ENCODE peak calls at places on chromosomes 3 and 15, in six cellular contexts. N, X, O, S, V and W are unnamed samples.

GRCh38 chr3:80331768-80332167 is 564.0 kb upstream of the ROBO1 start:
- DNase-seq in N (no peak), X (no peak), O (no peak), S (no peak), V (no peak), W (no peak)

GRCh38 chr3:5011555-5012256 is 32.5 kb downstream of the BHLHE40 start:
- DNase-seq in N (no peak), X (no peak), O (no peak), S (no peak), V (no peak), W (no peak)

GRCh38 chr3:69823710-69824109 is 84.4 kb downstream of the MITF start:
- DNase-seq in N (no peak), X (no peak), O (peak; percentile 53), S (no peak), V (no peak), W (no peak)

GRCh38 chr15:70057931-70058641 is 39.6 kb downstream of the TLE3 start:
- DNase-seq in N (no peak), X (no peak), O (no peak), S (no peak), V (no peak), W (no peak)

GRCh38 chr3:141561426-141562034 is 74.7 kb downstream of the RASA2 start:
- DNase-seq in N (no peak), X (peak; percentile 81), O (peak; percentile 80), S (peak; percentile 24), V (peak; percentile 11), W (no peak)

GRCh38 chr15:90553248-90553745 is 23.6 kb downstream of the CRTC3 start:
- DNase-seq in N (no peak), X (no peak), O (peak; percentile 91), S (no peak), V (no peak), W (no peak)

GRCh38 chr15:91345761-91346160 is 245.7 kb downstream of the SV2B start:
- DNase-seq in N (no peak), X (no peak), O (no peak), S (no peak), V (no peak), W (no peak)

GRCh38 chr3:24196526-24196925 is 251.4 kb downstream of the NR1D2 start:
- DNase-seq in N (no peak), X (no peak), O (no peak), S (no peak), V (no peak), W (no peak)

GRCh38 chr3:100957407-100958100 is 35.7 kb downstream of the ABI3BP start:
- DNase-seq in N (no peak), X (no peak), O (peak; percentile 50), S (no peak), V (no peak), W (no peak)

GRCh38 chr15:35080226-35080625 is 4.9 kb downstream of the NANOGP8 start:
- DNase-seq in N (no peak), X (no peak), O (peak; percentile 30), S (no peak), V (no peak), W (no peak)

GRCh38 chr15:89679221-89679620 is at the start of gene PLIN1:
- DNase-seq in N (no peak), X (no peak), O (no peak), S (no peak), V (no peak), W (no peak)

GRCh38 chr3:180184806-180185205 is 148.1 kb upstream of the PEX5L start:
- DNase-seq in N (no peak), X (no peak), O (no peak), S (no peak), V (no peak), W (no peak)

GRCh38 chr15:88247914-88248313 is 8.6 kb downstream of the NTRK3 start:
- DNase-seq in N (no peak), X (no peak), O (no peak), S (no peak), V (no peak), W (no peak)

GRCh38 chr3:157156844-157157635 is 2.9 kb downstream of the CCNL1 start:
- DNase-seq in N (no peak), X (peak; percentile 33), O (peak; percentile 33), S (no peak), V (no peak), W (no peak)

DNA sequence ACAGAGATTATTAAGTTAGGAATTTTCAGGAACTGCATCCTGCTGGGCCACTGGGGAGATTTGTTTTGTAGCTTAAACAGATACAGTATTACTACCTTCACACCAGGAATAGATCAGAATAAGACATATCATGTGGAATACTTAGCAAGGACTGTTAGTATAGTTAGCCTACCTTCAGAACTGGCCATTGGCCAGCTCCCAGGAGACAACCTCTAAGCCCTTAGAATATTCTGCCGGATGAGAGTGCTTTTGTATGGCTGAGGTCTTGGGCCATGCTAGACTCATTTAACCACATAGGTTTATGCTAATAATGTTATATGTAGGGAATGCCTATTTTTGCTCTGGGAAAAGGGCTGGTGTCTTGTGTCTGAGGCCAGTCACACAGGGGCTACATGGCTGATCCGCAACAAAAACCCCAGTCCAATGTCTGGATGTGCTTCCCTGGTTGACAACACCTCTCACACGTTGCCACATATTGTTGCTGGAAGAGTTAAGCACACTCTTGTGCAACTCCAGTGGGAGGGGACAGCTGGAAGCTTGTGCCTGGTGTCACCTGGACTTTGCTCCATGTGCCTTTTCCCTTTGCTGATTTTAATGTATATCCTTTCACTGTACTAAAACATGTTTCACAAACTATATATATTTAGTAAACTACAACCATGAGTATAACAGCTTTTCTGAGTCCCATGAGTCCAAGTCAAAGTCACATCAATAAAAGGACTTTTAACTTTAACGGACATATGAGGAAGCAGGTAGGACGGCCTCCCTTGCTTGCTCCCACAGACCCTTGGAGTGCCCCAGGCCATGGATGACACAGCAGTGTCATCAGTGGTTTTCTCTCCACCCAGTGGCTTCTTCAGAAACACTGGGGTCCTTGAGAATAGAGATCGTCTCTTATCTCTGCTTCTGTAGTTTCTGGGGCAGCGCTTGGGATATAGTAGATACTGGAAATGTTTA is 118.0 kb upstream of the C3orf80 start:
- DNase-seq in N (peak; percentile 57), X (peak; percentile 40), O (no peak), S (no peak), V (peak; percentile 58), W (no peak)
- TF ChIP-seq POLR2A in N (no peak), X (no peak), O (no peak), S (no peak), V (no peak), W (no peak)

GRCh38 chr15:31340591-31340990 is 14.0 kb downstream of the KLF13 start:
- DNase-seq in N (no peak), X (no peak), O (no peak), S (no peak), V (no peak), W (no peak)

GRCh38 chr15:31342781-31343626 is 16.4 kb downstream of the KLF13 start:
- DNase-seq in N (no peak), X (no peak), O (no peak), S (no peak), V (no peak), W (no peak)

GRCh38 chr15:31342381-31342780 is 15.7 kb downstream of the KLF13 start:
- DNase-seq in N (no peak), X (no peak), O (no peak), S (no peak), V (no peak), W (no peak)

GRCh38 chr15:31341036-31341435 is 14.4 kb downstream of the KLF13 start:
- DNase-seq in N (no peak), X (no peak), O (no peak), S (no peak), V (no peak), W (no peak)

DNA sequence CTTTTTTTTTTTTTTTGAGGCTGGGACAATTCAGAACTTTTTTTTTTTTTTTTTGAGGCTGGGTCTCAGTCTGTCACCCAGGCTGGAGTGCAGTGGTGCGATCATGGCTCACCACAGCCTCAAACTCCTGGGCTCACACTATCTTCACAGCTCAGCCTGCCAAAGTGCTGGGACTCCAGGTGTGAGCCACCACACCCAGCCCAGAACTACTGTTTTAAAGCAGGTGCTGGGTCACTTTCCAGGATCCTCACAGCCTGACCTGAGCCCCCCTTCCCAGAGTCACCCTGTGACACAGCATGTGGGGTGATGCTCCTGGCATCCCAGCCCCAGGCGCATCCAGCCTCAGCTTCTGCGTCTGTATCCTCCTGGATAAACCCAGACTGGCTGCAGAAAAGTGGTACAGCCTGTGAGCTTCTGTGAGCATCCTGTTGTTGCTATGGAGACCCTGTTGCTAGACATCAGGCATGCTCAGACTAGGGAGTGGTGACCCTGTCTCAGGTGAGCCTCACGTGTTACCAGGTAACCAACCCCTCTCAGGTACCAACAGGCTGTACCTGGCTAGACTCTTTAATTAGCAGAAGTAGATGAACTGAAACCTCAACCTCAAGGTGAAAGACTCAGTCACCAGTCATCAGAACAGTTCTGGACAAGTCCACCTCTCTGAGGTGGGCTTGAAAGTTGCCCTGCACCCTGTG is 15.0 kb downstream of the KLF13 start:
- DNase-seq in N (no peak), X (no peak), O (no peak), S (no peak), V (no peak), W (no peak)
- H3K4me1 ChIP-seq in N (peaks cover 100% of the 10 kb centered on the region), X (peaks cover 32% of the 10 kb centered on the region), O (peaks cover 16% of the 10 kb centered on the region), S (peaks cover 100% of the 10 kb centered on the region), V (peaks cover 89% of the 10 kb centered on the region), W (peaks cover 5% of the 10 kb centered on the region)

GRCh38 chr3:184560531-184560930 is 1.1 kb upstream of the EPHB3 start:
- DNase-seq in N (no peak), X (no peak), O (no peak), S (no peak), V (no peak), W (no peak)

GRCh38 chr3:184562146-184562861 is 719 bp downstream of the EPHB3 start:
- DNase-seq in N (no peak), X (no peak), O (no peak), S (no peak), V (no peak), W (no peak)

GRCh38 chr3:184560992-184561328 is 625 bp upstream of the EPHB3 start:
- DNase-seq in N (no peak), X (no peak), O (no peak), S (no peak), V (no peak), W (no peak)

GRCh38 chr3:184562875-184563568 is 1.4 kb downstream of the EPHB3 start:
- DNase-seq in N (no peak), X (no peak), O (peak; percentile 22), S (no peak), V (no peak), W (no peak)

GRCh38 chr3:184561329-184562145 is at the start of gene EPHB3:
- DNase-seq in N (peak; percentile 100), X (peak; percentile 96), O (peak; percentile 99), S (peak; percentile 99), V (peak; percentile 99), W (peak; percentile 99)
- TF ChIP-seq POLR2A in N (peak; percentile 79), X (peak; percentile 69), O (peak; percentile 83), S (peak; percentile 95), V (peak; percentile 95), W (peak; percentile 97)

GRCh38 chr3:12960497-12960896 is 112.7 kb downstream of the IQSEC1 start:
- DNase-seq in N (no peak), X (no peak), O (no peak), S (no peak), V (no peak), W (no peak)

GRCh38 chr3:12961007-12961725 is 112.1 kb downstream of the IQSEC1 start:
- DNase-seq in N (no peak), X (no peak), O (no peak), S (no peak), V (no peak), W (no peak)

GRCh38 chr3:12962292-12962691 is 110.9 kb downstream of the IQSEC1 start:
- DNase-seq in N (no peak), X (no peak), O (no peak), S (no peak), V (no peak), W (no peak)

GRCh38 chr3:12963184-12963868 is 109.9 kb downstream of the IQSEC1 start:
- DNase-seq in N (no peak), X (no peak), O (no peak), S (no peak), V (no peak), W (no peak)

GRCh38 chr3:12961726-12962036 is 111.5 kb downstream of the IQSEC1 start:
- DNase-seq in N (no peak), X (no peak), O (no peak), S (no peak), V (no peak), W (no peak)
- H3K4me1 ChIP-seq in N (peaks cover 100% of the 10 kb centered on the region), X (peaks cover 25% of the 10 kb centered on the region), O (peaks cover 19% of the 10 kb centered on the region), S (peaks cover 100% of the 10 kb centered on the region), V (peaks cover 67% of the 10 kb centered on the region), W (no peaks in the 10 kb centered on the region)